ENCODE peak calls at places on chromosomes 4 and X, in nine cellular contexts. L, G, T, H, W, B, Q, M and A are unnamed samples.

GRCh38 chr4:55545133-55545532 is 1.6 kb downstream of the CLOCK start:
- DNase-seq in L (no peak), G (no peak), T (peak; percentile 21), H (peak; percentile 28), W (no peak), B (peak; percentile 12), Q (no peak), M (no peak), A (no peak)

GRCh38 chr4:93337196-93337595 is 491.4 kb upstream of the ATOH1 start:
- DNase-seq in L (no peak), G (no peak), T (no peak), H (no peak), W (no peak), B (no peak), Q (no peak), M (no peak), A (no peak)

GRCh38 chrX:47507204-47507878 is 24.3 kb upstream of the ZNF41 start:
- DNase-seq in L (no peak), G (no peak), T (no peak), H (no peak), W (no peak), B (no peak), Q (no peak), M (no peak), A (no peak)

GRCh38 chr4:5143940-5144339 is 92.7 kb downstream of the STK32B start:
- DNase-seq in L (no peak), G (no peak), T (no peak), H (no peak), W (no peak), B (no peak), Q (no peak), M (no peak), A (no peak)

GRCh38 chr4:101790521-101791188 is at the start of gene BANK1:
- DNase-seq in L (no peak), G (peak; percentile 9), T (peak; percentile 31), H (peak; percentile 2), W (peak; percentile 17), B (no peak), Q (peak; percentile 13), M (no peak), A (peak; percentile 90)

GRCh38 chrX:33840176-33840575 is 291.9 kb downstream of the FAM47A start:
- DNase-seq in L (no peak), G (no peak), T (no peak), H (no peak), W (no peak), B (no peak), Q (no peak), M (no peak), A (no peak)

GRCh38 chr4:108359936-108360681 is 191.4 kb upstream of the LEF1 start:
- DNase-seq in L (no peak), G (no peak), T (no peak), H (no peak), W (no peak), B (no peak), Q (no peak), M (no peak), A (no peak)

GRCh38 chrX:48071064-48071985 is at the start of gene ZNF630:
- DNase-seq in L (peak; percentile 4), G (peak; percentile 44), T (peak; percentile 49), H (peak; percentile 6), W (peak; percentile 67), B (peak; percentile 15), Q (peak; percentile 61), M (no peak), A (peak; percentile 73)

GRCh38 chr4:23070848-23071570 is 378.3 kb downstream of the GBA3 start:
- DNase-seq in L (no peak), G (no peak), T (no peak), H (no peak), W (no peak), B (no peak), Q (no peak), M (no peak), A (no peak)

GRCh38 chr4:40455340-40455902 is 120.3 kb downstream of the CHRNA9 start:
- DNase-seq in L (no peak), G (no peak), T (peak; percentile 33), H (no peak), W (no peak), B (no peak), Q (no peak), M (no peak), A (no peak)

GRCh38 chr4:15100994-15101695 is 98.9 kb downstream of the CPEB2 start:
- DNase-seq in L (no peak), G (no peak), T (no peak), H (peak; percentile 29), W (no peak), B (peak; percentile 2), Q (no peak), M (no peak), A (no peak)

GRCh38 chrX:39508300-39508692 is 589.5 kb downstream of the BCOR start:
- DNase-seq in L (peak; percentile 1), G (no peak), T (no peak), H (no peak), W (no peak), B (no peak), Q (no peak), M (no peak), A (no peak)

GRCh38 chr4:128517739-128518510 is 230.3 kb upstream of the PGRMC2 start:
- DNase-seq in L (no peak), G (no peak), T (peak; percentile 96), H (peak; percentile 98), W (no peak), B (peak; percentile 59), Q (no peak), M (peak; percentile 87), A (peak; percentile 76)

GRCh38 chr4:15234585-15235126 is 193.2 kb upstream of the C1QTNF7 start:
- DNase-seq in L (no peak), G (no peak), T (peak; percentile 80), H (peak; percentile 98), W (no peak), B (peak; percentile 89), Q (no peak), M (peak; percentile 80), A (no peak)

GRCh38 chrX:651922-652775 is 21.6 kb downstream of the SHOX start:
- DNase-seq in L (no peak), G (no peak), T (no peak), H (no peak), W (no peak), B (no peak), Q (no peak), M (no peak), A (no peak)

GRCh38 chr4:98519268-98519993 is 139.0 kb downstream of the TSPAN5 start:
- DNase-seq in L (no peak), G (no peak), T (peak; percentile 89), H (peak; percentile 76), W (no peak), B (no peak), Q (no peak), M (no peak), A (no peak)

GRCh38 chr4:157992038-157992706 is 180.7 kb downstream of the GASK1B start:
- DNase-seq in L (no peak), G (no peak), T (peak; percentile 93), H (peak; percentile 77), W (no peak), B (no peak), Q (peak; percentile 2), M (no peak), A (no peak)

GRCh38 chr4:169657470-169658107 is 37.2 kb downstream of the CLCN3 start:
- DNase-seq in L (no peak), G (no peak), T (no peak), H (no peak), W (no peak), B (no peak), Q (no peak), M (no peak), A (no peak)

GRCh38 chr4:66562276-66562806 is 892.1 kb upstream of the EPHA5 start:
- DNase-seq in L (no peak), G (no peak), T (peak; percentile 33), H (no peak), W (no peak), B (peak; percentile 84), Q (no peak), M (no peak), A (no peak)

GRCh38 chrX:23334871-23335599 is 386 bp downstream of the PTCHD1 start:
- DNase-seq in L (no peak), G (no peak), T (no peak), H (no peak), W (no peak), B (no peak), Q (no peak), M (no peak), A (no peak)

GRCh38 chr4:111678466-111678865 is 466.8 kb upstream of the FAM241A start:
- DNase-seq in L (no peak), G (no peak), T (peak; percentile 65), H (peak; percentile 27), W (no peak), B (peak; percentile 86), Q (no peak), M (peak; percentile 51), A (no peak)

GRCh38 chr4:55278316-55278715 is 67.7 kb upstream of the SRD5A3 start:
- DNase-seq in L (no peak), G (no peak), T (no peak), H (no peak), W (no peak), B (no peak), Q (no peak), M (no peak), A (no peak)

GRCh38 chr4:2792711-2793577 is at the start of gene SH3BP2:
- DNase-seq in L (no peak), G (peak; percentile 46), T (peak; percentile 67), H (peak; percentile 49), W (peak; percentile 78), B (no peak), Q (no peak), M (no peak), A (no peak)

GRCh38 chr4:76087007-76087769 is 12.7 kb downstream of the ART3 start:
- DNase-seq in L (no peak), G (no peak), T (peak; percentile 74), H (peak; percentile 61), W (peak; percentile 8), B (peak; percentile 38), Q (no peak), M (no peak), A (no peak)

GRCh38 chrX:153474718-153475117 is 4.3 kb upstream of the HAUS7 start:
- DNase-seq in L (peak; percentile 26), G (peak; percentile 34), T (peak; percentile 61), H (peak; percentile 46), W (peak; percentile 51), B (no peak), Q (no peak), M (no peak), A (peak; percentile 8)

GRCh38 chrX:24925430-24925829 is 90.3 kb downstream of the ARX start:
- DNase-seq in L (no peak), G (no peak), T (peak; percentile 6), H (peak; percentile 34), W (no peak), B (no peak), Q (no peak), M (no peak), A (no peak)

GRCh38 chrX:56783450-56783831 is 54.4 kb downstream of the NBDY start:
- DNase-seq in L (no peak), G (peak; percentile 50), T (no peak), H (peak; percentile 65), W (no peak), B (no peak), Q (no peak), M (no peak), A (peak; percentile 66)

GRCh38 chr4:911221-911751 is 20.8 kb downstream of the GAK start:
- DNase-seq in L (no peak), G (no peak), T (no peak), H (no peak), W (no peak), B (no peak), Q (no peak), M (no peak), A (no peak)

GRCh38 chrX:3175659-3176438 is 134.6 kb downstream of the ARSF start:
- DNase-seq in L (no peak), G (no peak), T (peak; percentile 42), H (peak; percentile 56), W (no peak), B (peak; percentile 13), Q (no peak), M (no peak), A (no peak)

GRCh38 chr4:7201351-7202305 is 9.3 kb downstream of the SORCS2 start:
- DNase-seq in L (no peak), G (no peak), T (no peak), H (no peak), W (no peak), B (no peak), Q (no peak), M (no peak), A (no peak)

GRCh38 chrX:134746379-134746723 is 88.1 kb upstream of the PLAC1 start:
- DNase-seq in L (no peak), G (no peak), T (no peak), H (no peak), W (no peak), B (no peak), Q (no peak), M (no peak), A (no peak)